ENCODE peak calls at places on chromosomes 11 and 22, in four cellular contexts. L is PC-3, Q is K562, A is HCT116. T is an unnamed sample. For H3K9me3, the result is how much of the 10 kb centered on the place peaks cover.

GRCh38 chr11:71098776-71099175 is 153.6 kb downstream of the SHANK2 start:
- DNase-seq in A (no peak), L (no peak), Q (no peak), T (no peak)

GRCh38 chr22:41668971-41669911 is 19.4 kb downstream of the SNU13 start:
- DNase-seq in Q (no peak), A (no peak), L (peak), T (no peak)

GRCh38 chr11:111585371-111585770 is 16.9 kb upstream of the SIK2 start:
- DNase-seq in L (peak), A (no peak), Q (no peak), T (no peak)

GRCh38 chr11:117921893-117922292 is 7.3 kb downstream of the TMPRSS13 start:
- DNase-seq in L (no peak), Q (no peak), A (no peak), T (no peak)

GRCh38 chr11:43021466-43021865 is 290.3 kb upstream of the API5 start:
- DNase-seq in Q (peak), L (peak), A (no peak), T (no peak)

GRCh38 chr11:77152846-77153245 is 24.8 kb downstream of the MYO7A start:
- DNase-seq in A (no peak), L (no peak), Q (no peak), T (no peak)

GRCh38 chr22:37943471-37944198 is 9.8 kb downstream of the C22orf23 start:
- DNase-seq in A (no peak), L (peak), Q (no peak), T (no peak)

GRCh38 chr11:128881221-128881620 is 9.9 kb upstream of the KCNJ5 start:
- DNase-seq in A (no peak), L (no peak), Q (no peak), T (no peak)

GRCh38 chr22:19745155-19746133 is 15.1 kb upstream of the TBX1 start:
- DNase-seq in A (no peak), Q (no peak), L (no peak), T (no peak)

GRCh38 chr11:422249-422656 is 7.5 kb upstream of the SIGIRR start:
- DNase-seq in A (no peak), L (no peak), Q (peak), T (no peak)

GRCh38 chr11:65870706-65871681 is 1.6 kb downstream of the EFEMP2 start:
- DNase-seq in A (no peak), L (no peak), Q (no peak), T (no peak)

GRCh38 chr11:73308963-73309960 is 1.2 kb downstream of the ARHGEF17 start:
- DNase-seq in Q (peak), L (no peak), A (peak), T (peak)

GRCh38 chr22:23812378-23812777 is 25.6 kb downstream of the SMARCB1 start:
- DNase-seq in A (no peak), L (no peak), Q (no peak), T (no peak)

GRCh38 chr22:45554040-45554406 is 51.3 kb downstream of the FBLN1 start:
- DNase-seq in L (no peak), Q (peak), A (no peak), T (no peak)

GRCh38 chr11:31887180-31887579 is 76.1 kb upstream of the PAX6 start:
- DNase-seq in Q (peak), L (peak), A (peak), T (no peak)

GRCh38 chr22:37303821-37304274 is 21.5 kb downstream of the CYTH4 start:
- DNase-seq in Q (peak), L (peak), A (peak), T (no peak)

GRCh38 chr11:117815262-117815803 is 9.2 kb downstream of the FXYD2 start:
- DNase-seq in L (no peak), Q (no peak), A (no peak), T (no peak)

GRCh38 chr22:23542933-23543332 is 37.2 kb downstream of the IGLL1 start:
- DNase-seq in L (peak), A (no peak), Q (no peak), T (no peak)

GRCh38 chr11:34192481-34193401 is 87.3 kb downstream of the NAT10 start:
- DNase-seq in A (peak), L (peak), Q (no peak), T (peak)

GRCh38 chr22:41563051-41563711 is 2.4 kb downstream of the CSDC2 start:
- DNase-seq in L (peak), Q (peak), A (no peak), T (no peak)

GRCh38 chr11:78085972-78086371 is 6.3 kb upstream of the NDUFC2 start:
- DNase-seq in A (no peak), L (no peak), Q (no peak), T (no peak)

GRCh38 chr11:30387891-30388861 is 65.3 kb downstream of the ARL14EP start:
- DNase-seq in L (no peak), A (no peak), Q (no peak), T (no peak)

GRCh38 chr11:43576834-43577521 is 103.6 kb upstream of the HSD17B12 start:
- DNase-seq in A (peak), Q (peak), L (peak), T (peak)

GRCh38 chr11:95676280-95676679 is 113.3 kb downstream of the FAM76B start:
- DNase-seq in Q (no peak), A (no peak), L (no peak), T (no peak)

GRCh38 chr11:16926868-16927267 is 87.3 kb downstream of the PLEKHA7 start:
- DNase-seq in A (no peak), L (no peak), Q (peak), T (no peak)

GRCh38 chr11:16925495-16926065 is 88.6 kb downstream of the PLEKHA7 start:
- DNase-seq in A (peak), Q (no peak), L (peak), T (peak)

GRCh38 chr11:16924826-16925494 is 89.3 kb downstream of the PLEKHA7 start:
- DNase-seq in Q (no peak), A (peak), L (peak), T (peak)

GRCh38 chr11:16923987-16924386 is 90.2 kb downstream of the PLEKHA7 start:
- DNase-seq in Q (peak), A (no peak), L (no peak), T (peak)

GRCh38 chr11:16924462-16924825 is 89.8 kb downstream of the PLEKHA7 start:
- DNase-seq in L (no peak), A (no peak), Q (no peak), T (peak)
- H3K9ac ChIP-seq in L (peak), A (peak), Q (no peak), T (peak)

GRCh38 chr22:47841166-47841565 is 1078.7 kb downstream of the TBC1D22A start:
- DNase-seq in A (no peak), L (no peak), Q (no peak), T (no peak)

GRCh38 chr22:47836957-47837356 is 1074.5 kb downstream of the TBC1D22A start:
- DNase-seq in Q (no peak), L (peak), A (no peak), T (no peak)

GRCh38 chr22:47835726-47836125 is 1073.3 kb downstream of the TBC1D22A start:
- DNase-seq in A (peak), L (peak), Q (no peak), T (no peak)

GRCh38 chr22:47839586-47840245 is 1077.3 kb downstream of the TBC1D22A start:
- DNase-seq in Q (no peak), A (no peak), L (no peak), T (no peak)

GRCh38 chr22:47837703-47838102 is 1075.3 kb downstream of the TBC1D22A start:
- DNase-seq in A (peak), L (peak), Q (peak), T (no peak)
- TF ChIP-seq CTCF in A (peak), L (peak), Q (peak), T (peak)

GRCh38 chr22:49295851-49296560 is 531.7 kb downstream of the BRD1 start:
- DNase-seq in A (no peak), L (no peak), Q (no peak), T (no peak)

GRCh38 chr22:49297871-49298721 is 529.6 kb downstream of the BRD1 start:
- DNase-seq in A (no peak), Q (no peak), L (no peak), T (no peak)

GRCh38 chr22:49297286-49297870 is 530.3 kb downstream of the BRD1 start:
- DNase-seq in L (no peak), Q (no peak), A (no peak), T (no peak)

GRCh38 chr22:49295465-49295743 is 532.3 kb downstream of the BRD1 start:
- DNase-seq in Q (no peak), L (no peak), A (no peak), T (no peak)

GRCh38 chr22:49296561-49296960 is 531.1 kb downstream of the BRD1 start:
- DNase-seq in Q (no peak), L (no peak), A (no peak), T (no peak)
- H3K9me3 ChIP-seq in Q (under half), L (under half), A (under half), T (under half)

DNA sequence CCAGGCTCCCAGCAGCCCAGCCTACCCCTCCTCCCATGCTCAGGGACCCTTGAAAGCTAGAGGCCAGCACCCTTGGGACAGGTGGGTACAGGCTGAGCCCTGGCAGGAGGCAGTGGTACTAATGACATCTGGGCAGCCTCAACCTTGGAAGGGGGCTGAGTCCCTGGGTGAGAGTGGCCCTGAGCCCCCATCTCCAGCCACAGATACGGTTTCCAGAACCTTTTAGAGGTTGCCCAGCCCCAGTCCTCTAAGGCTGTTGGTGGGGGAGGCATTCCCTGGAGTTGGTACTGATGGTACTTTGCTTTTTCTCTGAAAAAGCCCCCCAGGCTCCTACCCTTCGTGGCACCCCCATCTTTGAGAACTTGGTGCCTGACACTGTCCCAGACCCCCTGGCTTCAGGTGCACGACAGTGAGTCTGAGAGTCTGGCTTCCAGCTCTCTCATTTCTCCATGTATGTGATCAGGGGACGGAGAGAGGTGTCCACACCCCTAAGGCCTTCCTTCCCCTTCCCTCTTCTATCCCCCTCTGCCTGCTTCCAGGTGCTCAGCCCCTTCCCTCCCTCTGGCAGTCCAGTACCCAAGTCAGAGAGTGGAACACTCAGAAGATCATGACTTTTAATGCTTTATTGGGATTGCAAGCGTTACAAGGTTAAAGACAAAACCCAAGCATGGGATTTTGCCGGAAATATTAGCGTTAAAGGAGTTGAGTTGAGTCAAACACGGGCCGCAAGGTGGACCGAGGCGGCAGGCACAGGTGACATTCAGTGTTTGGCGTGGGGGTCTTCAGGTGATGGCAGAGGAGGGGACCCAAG is 10.5 kb downstream of the IGF2 start:
- DNase-seq in Q (no peak), L (no peak), A (no peak), T (no peak)
- H3K9ac ChIP-seq in Q (no peak), L (no peak), A (no peak), T (no peak)

DNA sequence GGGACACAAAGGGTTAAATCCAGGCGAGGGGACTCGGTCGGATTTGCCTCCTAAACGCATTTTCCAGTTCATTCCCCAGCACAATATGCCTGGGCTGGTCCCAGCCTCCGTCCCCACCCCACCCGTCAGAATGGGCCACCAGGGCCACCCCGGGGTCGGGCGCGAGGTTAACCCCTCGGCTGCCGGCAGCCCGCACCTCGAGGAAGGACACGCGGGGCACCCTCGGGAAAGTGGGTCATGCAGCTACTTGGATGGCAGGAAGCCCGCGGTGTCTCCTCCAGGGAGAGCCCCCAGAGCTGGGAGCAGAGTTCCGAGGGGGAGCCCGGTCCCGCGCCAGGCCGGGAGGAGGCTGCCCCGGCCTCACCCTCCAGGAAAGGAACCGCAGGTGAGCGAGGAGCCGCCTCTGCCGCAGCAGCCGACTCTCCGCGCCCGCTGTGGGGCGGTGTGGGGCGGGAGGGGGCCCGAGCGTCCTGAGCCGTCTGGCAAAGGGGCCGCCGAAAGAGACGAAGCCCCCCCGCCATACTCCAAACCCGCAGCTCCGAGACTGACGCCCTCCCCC is 1.4 kb downstream of the NECTIN1 start:
- DNase-seq in A (no peak), Q (peak), L (peak), T (peak)
- TF ChIP-seq CTCF in A (no peak), Q (no peak), L (peak), T (no peak)

GRCh38 chr11:16794047-16794818 is 55.8 kb downstream of the C11orf58 start:
- DNase-seq in A (no peak), L (no peak), Q (no peak), T (no peak)
- H3K9me3 ChIP-seq in A (under half), L (under half), Q (under half), T (under half)

DNA sequence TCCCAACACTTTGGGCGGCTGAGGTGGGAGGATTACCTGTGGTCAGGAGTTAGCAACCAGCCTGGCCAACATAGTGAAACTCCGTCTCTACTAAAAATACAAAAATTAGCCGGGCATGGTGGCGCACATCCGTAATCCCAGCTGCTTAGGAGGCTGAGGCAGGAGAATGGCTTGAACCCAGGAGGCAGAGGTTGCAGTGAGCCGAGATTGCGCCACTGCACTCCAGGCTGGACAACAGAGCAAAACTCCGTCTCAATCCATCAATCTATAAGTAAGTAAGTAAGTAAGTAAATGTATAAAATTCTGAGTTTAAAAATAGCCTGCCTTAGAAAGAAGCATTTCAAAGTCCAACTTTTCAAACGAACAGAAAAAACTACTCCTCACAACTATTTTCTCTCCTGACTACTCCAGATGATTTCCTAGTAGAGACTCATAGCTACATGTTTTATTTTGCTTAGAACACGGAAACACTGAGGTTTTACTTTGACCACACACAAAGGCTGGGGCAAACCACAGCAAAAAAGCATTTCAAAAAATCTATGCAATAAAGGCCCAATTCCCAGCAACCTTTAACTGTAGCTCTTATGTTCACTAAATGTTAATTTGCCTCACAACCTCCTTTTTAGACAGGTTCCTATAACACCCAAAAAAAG is 16.3 kb downstream of the SPTY2D1 start:
- DNase-seq in Q (no peak), A (no peak), L (no peak), T (no peak)
- H3K9ac ChIP-seq in Q (no peak), A (no peak), L (no peak), T (no peak)

GRCh38 chr11:108788565-108789199 is 123.8 kb downstream of the DDX10 start:
- DNase-seq in Q (no peak), L (peak), A (peak), T (no peak)
- TF ChIP-seq CTCF in Q (peak), L (peak), A (peak), T (no peak)